ENCODE peak calls at places on chromosomes 5 and 9, in five cellular contexts. D, S, K, G and P are unnamed samples.

GRCh38 chr5:114857951-114858401 is 311.7 kb downstream of the TRIM36 start:
- DNase-seq in D (no peak), G (no peak), S (no peak), K (no peak), P (no peak)

GRCh38 chr9:21412109-21412508 is 3.2 kb downstream of the IFNA8 start:
- DNase-seq in G (no peak), S (no peak), K (no peak), D (no peak), P (no peak)

GRCh38 chr5:142984016-142984415 is 213.8 kb downstream of the ARHGAP26 start:
- DNase-seq in K (no peak), D (no peak), S (no peak), G (no peak), P (no peak)

GRCh38 chr5:132094393-132095076 is 20.9 kb downstream of the CSF2 start:
- DNase-seq in K (peak), S (no peak), G (peak), D (peak), P (no peak)

GRCh38 chr5:144048254-144048856 is 122.1 kb downstream of the YIPF5 start:
- DNase-seq in D (no peak), G (peak), S (no peak), K (no peak), P (no peak)

GRCh38 chr9:85377751-85378289 is 363.9 kb downstream of the AGTPBP1 start:
- DNase-seq in G (no peak), S (no peak), K (no peak), D (no peak), P (no peak)

GRCh38 chr5:133285583-133286021 is 233.8 kb downstream of the HSPA4 start:
- DNase-seq in S (no peak), K (peak), G (no peak), D (no peak), P (no peak)

GRCh38 chr9:113011911-113012381 is at the start of gene ZNF883:
- DNase-seq in K (peak), S (peak), G (peak), D (no peak), P (no peak)

GRCh38 chr5:74575741-74576538 is 64.6 kb downstream of the ENC1 start:
- DNase-seq in S (no peak), D (no peak), G (peak), K (no peak), P (no peak)

GRCh38 chr9:117555964-117556629 is 141.2 kb upstream of the ASTN2 start:
- DNase-seq in S (peak), D (no peak), G (peak), K (peak), P (peak)

GRCh38 chr9:4537581-4537980 is 47.3 kb downstream of the SLC1A1 start:
- DNase-seq in S (no peak), G (no peak), K (no peak), D (no peak), P (no peak)

GRCh38 chr9:20513126-20513913 is 109.0 kb downstream of the MLLT3 start:
- DNase-seq in G (no peak), K (peak), S (no peak), D (no peak), P (no peak)

GRCh38 chr9:88571417-88571816 is 36.4 kb downstream of the NXNL2 start:
- DNase-seq in K (no peak), G (no peak), S (no peak), D (no peak), P (no peak)